ENCODE peak calls at places on chromosomes 5 and 9, in six cellular contexts. T is NCI-H1092; E is effector CD4-positive, alpha-beta T cell; O is SW480; Q is body of pancreas; I is activated naive CD4-positive, alpha-beta T cell treated with anti-CD3 and anti-CD28 coated beads, Interleukin-2, amount 50 U/mL, for 16 hours. G is an unnamed sample.

GRCh38 chr5:171340042-171340441 is 31.0 kb downstream of the TLX3 start:
- DNase-seq in T (no peak), E (no peak), O (no peak), Q (no peak), I (no peak), G (no peak)

GRCh38 chr5:173016069-173016455 is 32.5 kb downstream of the ATP6V0E1 start:
- DNase-seq in T (no peak), E (no peak), O (no peak), Q (no peak), I (no peak), G (no peak)

GRCh38 chr9:113715086-113715485 is 161.0 kb upstream of the ZNF618 start:
- DNase-seq in T (no peak), E (no peak), O (no peak), Q (no peak), I (no peak), G (no peak)

GRCh38 chr5:2752059-2752874 is 790 bp upstream of the IRX2 start:
- DNase-seq in T (peak; percentile 24), E (no peak), O (peak; percentile 23), Q (no peak), I (no peak), G (no peak)

GRCh38 chr9:2093920-2094597 is 78.9 kb downstream of the SMARCA2 start:
- DNase-seq in T (no peak), E (no peak), O (no peak), Q (no peak), I (no peak), G (no peak)

GRCh38 chr5:178429156-178429468 is 161.1 kb downstream of the COL23A1 start:
- DNase-seq in T (no peak), E (no peak), O (no peak), Q (no peak), I (no peak), G (no peak)

GRCh38 chr9:78605029-78605930 is 308.4 kb downstream of the PSAT1 start:
- DNase-seq in T (no peak), E (no peak), O (no peak), Q (no peak), I (no peak), G (no peak)

GRCh38 chr5:59317023-59317771 is 576.3 kb downstream of the PDE4D start:
- DNase-seq in T (no peak), E (no peak), O (no peak), Q (no peak), I (no peak), G (no peak)

GRCh38 chr5:74205745-74206570 is 434.6 kb downstream of the ENC1 start:
- DNase-seq in T (no peak), E (no peak), O (no peak), Q (no peak), I (no peak), G (no peak)

GRCh38 chr5:146667633-146668032 is 151.6 kb upstream of the GPR151 start:
- DNase-seq in T (no peak), E (no peak), O (peak; percentile 19), Q (no peak), I (no peak), G (no peak)

GRCh38 chr9:99173570-99174504 is 47.9 kb downstream of the ALG2 start:
- DNase-seq in T (no peak), E (no peak), O (peak; percentile 78), Q (no peak), I (no peak), G (no peak)

GRCh38 chr5:172635038-172635437 is 6.0 kb upstream of the NEURL1B start:
- DNase-seq in T (no peak), E (no peak), O (no peak), Q (no peak), I (no peak), G (no peak)

GRCh38 chr9:5843450-5844249 is 10.7 kb upstream of the ERMP1 start:
- DNase-seq in T (peak; percentile 79), E (no peak), O (peak; percentile 46), Q (no peak), I (no peak), G (no peak)

GRCh38 chr5:42691413-42691861 is 65.2 kb upstream of the CCDC152 start:
- DNase-seq in T (no peak), E (no peak), O (no peak), Q (no peak), I (no peak), G (no peak)

GRCh38 chr5:83844320-83845068 is 123.8 kb upstream of the HAPLN1 start:
- DNase-seq in T (no peak), E (no peak), O (peak; percentile 0), Q (no peak), I (no peak), G (no peak)

GRCh38 chr9:70101265-70101664 is 57.6 kb downstream of the MAMDC2 start:
- DNase-seq in T (no peak), E (no peak), O (no peak), Q (no peak), I (no peak), G (no peak)

GRCh38 chr9:129666575-129666974 is 1.1 kb downstream of the PRRX2 start:
- DNase-seq in T (no peak), E (no peak), O (no peak), Q (no peak), I (no peak), G (no peak)

GRCh38 chr5:84181093-84181492 is 203.6 kb downstream of the EDIL3 start:
- DNase-seq in T (no peak), E (no peak), O (no peak), Q (no peak), I (no peak), G (no peak)

GRCh38 chr5:172731286-172732073 is 39.5 kb downstream of the DUSP1 start:
- DNase-seq in T (no peak), E (no peak), O (peak; percentile 91), Q (peak; percentile 96), I (no peak), G (no peak)

GRCh38 chr9:135334953-135335460 is 144.6 kb upstream of the PPP1R26 start:
- DNase-seq in T (no peak), E (no peak), O (no peak), Q (no peak), I (no peak), G (no peak)

GRCh38 chr9:122346478-122347347 is 24.1 kb upstream of the PTGS1 start:
- DNase-seq in T (no peak), E (no peak), O (no peak), Q (peak; percentile 34), I (peak; percentile 21), G (peak; percentile 21)

GRCh38 chr5:43359738-43360137 is 46.5 kb upstream of the HMGCS1 start:
- DNase-seq in T (no peak), E (no peak), O (no peak), Q (no peak), I (no peak), G (no peak)

GRCh38 chr5:172453986-172454354 is 355 bp downstream of the SH3PXD2B start:
- DNase-seq in T (no peak), E (no peak), O (no peak), Q (no peak), I (no peak), G (no peak)

GRCh38 chr9:89686134-89686533 is 81.3 kb downstream of the GADD45G start:
- DNase-seq in T (peak; percentile 33), E (no peak), O (peak; percentile 13), Q (peak; percentile 90), I (no peak), G (no peak)

GRCh38 chr9:108724669-108725068 is 131.1 kb downstream of the ACTL7B start:
- DNase-seq in T (no peak), E (no peak), O (no peak), Q (no peak), I (no peak), G (no peak)

GRCh38 chr5:149837680-149838269 is 106.8 kb downstream of the PDE6A start:
- DNase-seq in T (peak; percentile 18), E (no peak), O (peak; percentile 64), Q (peak; percentile 40), I (no peak), G (no peak)

GRCh38 chr5:95424526-95424925 is 33.4 kb downstream of the FAM81B start:
- DNase-seq in T (no peak), E (no peak), O (no peak), Q (no peak), I (no peak), G (no peak)

GRCh38 chr5:77168187-77168883 is 42.1 kb upstream of the PDE8B start:
- DNase-seq in T (peak; percentile 12), E (no peak), O (no peak), Q (peak; percentile 72), I (no peak), G (no peak)